ENCODE peak calls at places on chromosomes 2 and 18, in ten cellular contexts. J, A, U, G, D, P, X, F, R and Q are unnamed samples.

GRCh38 chr2:160736629-160737028 is 243.0 kb upstream of the RBMS1 start:
- DNase-seq in J (peak; percentile 41), A (no peak), U (no peak), G (no peak), D (peak; percentile 66), P (no peak), X (no peak), F (no peak), R (no peak), Q (no peak)

GRCh38 chr2:168246072-168246482 is 1.3 kb downstream of the STK39 start:
- DNase-seq in J (no peak), A (no peak), U (no peak), G (no peak), D (no peak), P (no peak), X (no peak), F (no peak), R (no peak), Q (no peak)

GRCh38 chr2:100755441-100755840 is 64.5 kb upstream of the NPAS2 start:
- DNase-seq in J (no peak), A (no peak), U (no peak), G (no peak), D (peak; percentile 33), P (no peak), X (no peak), F (no peak), R (no peak), Q (no peak)

GRCh38 chr18:48826271-48826670 is 124.5 kb downstream of the SMAD7 start:
- DNase-seq in J (no peak), A (no peak), U (no peak), G (no peak), D (no peak), P (no peak), X (no peak), F (peak; percentile 35), R (no peak), Q (peak; percentile 46)

GRCh38 chr2:180374502-180375281 is 367.6 kb upstream of the CWC22 start:
- DNase-seq in J (no peak), A (no peak), U (no peak), G (no peak), D (no peak), P (no peak), X (no peak), F (no peak), R (no peak), Q (no peak)

GRCh38 chr2:42129487-42129852 is 39.7 kb upstream of the EML4 start:
- DNase-seq in J (no peak), A (no peak), U (no peak), G (no peak), D (no peak), P (no peak), X (no peak), F (no peak), R (no peak), Q (no peak)

GRCh38 chr2:69221960-69222751 is 164.9 kb downstream of the GFPT1 start:
- DNase-seq in J (peak; percentile 65), A (no peak), U (no peak), G (no peak), D (peak; percentile 82), P (no peak), X (no peak), F (no peak), R (no peak), Q (no peak)

GRCh38 chr2:160043265-160043664 is 19.1 kb downstream of the PLA2R1 start:
- DNase-seq in J (no peak), A (no peak), U (no peak), G (no peak), D (no peak), P (no peak), X (no peak), F (no peak), R (no peak), Q (no peak)

GRCh38 chr18:468841-469796 is 31.4 kb downstream of the COLEC12 start:
- DNase-seq in J (no peak), A (no peak), U (no peak), G (no peak), D (no peak), P (no peak), X (no peak), F (no peak), R (no peak), Q (no peak)

DNA sequence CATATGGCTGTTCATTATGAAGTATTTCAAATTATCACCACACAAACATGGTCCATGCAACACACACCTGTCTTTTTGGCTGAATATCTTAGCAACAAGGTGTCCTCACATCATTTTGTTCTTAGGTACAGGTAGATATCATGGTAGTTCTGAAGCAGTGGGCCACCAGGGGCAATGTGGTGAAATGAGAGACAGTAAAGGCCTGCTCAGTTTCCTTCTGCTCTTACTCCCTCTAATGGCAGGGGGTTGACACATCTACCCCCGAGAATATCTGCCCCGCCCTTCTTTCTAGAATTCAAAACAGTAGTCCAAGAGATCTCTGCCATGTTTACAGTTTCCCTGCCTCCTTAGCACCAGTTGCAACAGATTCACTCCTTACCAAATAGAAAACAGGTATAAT is 147.0 kb upstream of the KLHL14 start:
- DNase-seq in J (no peak), A (peak; percentile 8), U (no peak), G (no peak), D (no peak), P (no peak), X (no peak), F (peak; percentile 87), R (no peak), Q (no peak)
- TF ChIP-seq CTCF in J (peak; percentile 20), A (peak; percentile 6), U (no peak), G (peak; percentile 20), D (peak; percentile 15), P (no peak), X (no peak), F (peak; percentile 97), R (peak; percentile 39), Q (peak; percentile 72)

GRCh38 chr2:173652311-173652710 is 297.6 kb downstream of the CDCA7 start:
- DNase-seq in J (peak; percentile 97), A (no peak), U (no peak), G (no peak), D (peak; percentile 93), P (peak; percentile 10), X (no peak), F (no peak), R (peak; percentile 85), Q (no peak)

GRCh38 chr2:173651891-173652290 is 297.2 kb downstream of the CDCA7 start:
- DNase-seq in J (no peak), A (no peak), U (no peak), G (no peak), D (no peak), P (no peak), X (no peak), F (no peak), R (no peak), Q (no peak)

GRCh38 chr2:173654146-173654895 is 299.6 kb downstream of the CDCA7 start:
- DNase-seq in J (no peak), A (no peak), U (no peak), G (no peak), D (no peak), P (no peak), X (no peak), F (no peak), R (no peak), Q (no peak)

GRCh38 chr2:173653427-173653795 is 298.7 kb downstream of the CDCA7 start:
- DNase-seq in J (no peak), A (no peak), U (no peak), G (no peak), D (no peak), P (no peak), X (no peak), F (no peak), R (no peak), Q (no peak)

DNA sequence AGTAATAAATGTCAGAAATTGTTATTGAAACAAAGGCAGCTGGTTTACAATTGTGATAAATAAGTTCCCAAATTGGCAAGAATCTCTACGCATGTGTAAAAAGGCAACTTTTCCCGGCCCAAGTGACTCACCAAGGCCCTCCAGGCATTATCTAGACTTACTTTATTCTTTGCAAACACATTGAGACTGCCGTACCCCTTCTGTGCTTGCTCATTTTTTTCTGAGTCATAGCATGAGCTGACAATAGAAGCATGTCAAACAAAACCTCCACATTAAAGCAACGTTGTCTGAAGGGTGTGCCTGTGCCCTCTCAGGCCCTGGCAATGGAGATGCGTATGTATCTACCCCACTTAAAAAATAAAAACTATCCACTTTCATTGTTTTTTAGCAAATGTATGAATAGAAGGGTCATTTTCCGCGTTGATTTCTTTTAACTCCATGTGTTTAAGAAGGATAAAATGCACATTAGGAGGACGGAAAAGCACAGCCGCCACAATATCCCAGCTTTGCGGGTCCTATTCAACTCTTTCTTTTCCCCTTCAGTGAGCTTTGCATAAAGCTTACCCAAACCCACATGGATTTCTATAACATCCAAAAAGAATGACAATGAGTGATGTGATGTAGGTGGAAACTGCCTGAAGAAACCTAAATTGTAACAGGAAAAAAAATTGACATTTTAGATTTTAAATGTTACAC is 298.2 kb downstream of the CDCA7 start:
- DNase-seq in J (peak; percentile 97), A (no peak), U (no peak), G (no peak), D (peak; percentile 96), P (peak; percentile 57), X (no peak), F (no peak), R (peak; percentile 95), Q (no peak)
- H3K27ac ChIP-seq in J (peak overlapping the region; percentile 75), A (peak overlapping the region; percentile 43), U (no peak overlapping the region), G (no peak overlapping the region), D (peak overlapping the region; percentile 66), P (peak overlapping the region; percentile 57), X (no peak overlapping the region), F (peak overlapping the region; percentile 77), R (peak overlapping the region; percentile 61), Q (no peak overlapping the region)

GRCh38 chr18:44834867-44835469 is 154.3 kb downstream of the SETBP1 start:
- DNase-seq in J (no peak), A (no peak), U (no peak), G (no peak), D (no peak), P (no peak), X (no peak), F (no peak), R (no peak), Q (no peak)
- TF ChIP-seq CTCF in J (peak; percentile 1), A (no peak), U (no peak), G (peak; percentile 14), D (no peak), P (no peak), X (no peak), F (no peak), R (no peak), Q (no peak)

GRCh38 chr18:23143871-23144270 is 8.6 kb downstream of the CABLES1 start:
- DNase-seq in J (peak; percentile 32), A (no peak), U (no peak), G (no peak), D (no peak), P (no peak), X (no peak), F (no peak), R (no peak), Q (peak; percentile 83)

GRCh38 chr18:23144628-23145027 is 9.3 kb downstream of the CABLES1 start:
- DNase-seq in J (no peak), A (no peak), U (no peak), G (no peak), D (no peak), P (no peak), X (no peak), F (no peak), R (no peak), Q (no peak)

GRCh38 chr18:23141022-23141999 is 6.0 kb downstream of the CABLES1 start:
- DNase-seq in J (peak; percentile 34), A (peak; percentile 75), U (peak; percentile 42), G (peak; percentile 41), D (no peak), P (peak; percentile 61), X (peak; percentile 86), F (no peak), R (no peak), Q (peak; percentile 84)

GRCh38 chr18:23142285-23142929 is 7.1 kb downstream of the CABLES1 start:
- DNase-seq in J (no peak), A (no peak), U (no peak), G (no peak), D (no peak), P (no peak), X (no peak), F (no peak), R (no peak), Q (no peak)

GRCh38 chr18:23143059-23143831 is 8.0 kb downstream of the CABLES1 start:
- DNase-seq in J (peak; percentile 65), A (peak; percentile 64), U (peak; percentile 59), G (no peak), D (no peak), P (peak; percentile 68), X (no peak), F (no peak), R (peak; percentile 54), Q (no peak)
- H3K27ac ChIP-seq in J (no peak overlapping the region), A (peak overlapping the region; percentile 48), U (peak overlapping the region; percentile 66), G (peak overlapping the region; percentile 69), D (no peak overlapping the region), P (peak overlapping the region; percentile 66), X (peak overlapping the region; percentile 12), F (no peak overlapping the region), R (peak overlapping the region; percentile 34), Q (peak overlapping the region; percentile 55)